ENCODE peak calls at places on chromosomes 16 and 17, in eight cellular contexts. F, E, V, D, S, J, G and K are unnamed samples.

GRCh38 chr16:84829168-84829965 is 9.6 kb downstream of the CRISPLD2 start:
- DNase-seq in J (peak; percentile 93), F (no peak), V (no peak), S (no peak), G (no peak), D (peak; percentile 84), E (no peak), K (no peak)

GRCh38 chr16:12339686-12340085 is 363.2 kb downstream of the SNX29 start:
- DNase-seq in V (no peak), G (no peak), F (no peak), J (no peak), S (no peak), E (no peak), D (peak; percentile 74), K (no peak)

GRCh38 chr17:77329741-77330531 is 189.2 kb downstream of the SEC14L1 start:
- DNase-seq in F (no peak), E (no peak), D (no peak), G (no peak), V (no peak), J (no peak), S (no peak), K (no peak)

GRCh38 chr17:78571329-78571728 is 5.9 kb downstream of the DNAH17 start:
- DNase-seq in E (no peak), G (no peak), V (no peak), D (no peak), F (no peak), J (no peak), S (no peak), K (no peak)

GRCh38 chr16:30142672-30143346 is 19.8 kb upstream of the MAPK3 start:
- DNase-seq in D (no peak), F (no peak), E (no peak), G (no peak), S (no peak), V (no peak), J (no peak), K (no peak)

GRCh38 chr16:88264641-88265285 is 118.0 kb upstream of the ZNF469 start:
- DNase-seq in G (peak; percentile 26), E (peak; percentile 87), F (peak; percentile 93), V (peak; percentile 79), D (peak; percentile 88), J (peak; percentile 94), S (peak; percentile 62), K (peak; percentile 87)

GRCh38 chr16:77169650-77170236 is 21.2 kb upstream of the MON1B start:
- DNase-seq in S (peak; percentile 77), V (peak; percentile 31), D (no peak), J (peak; percentile 47), F (no peak), G (peak; percentile 62), E (peak; percentile 41), K (no peak)

GRCh38 chr17:33667052-33667509 is 374.0 kb upstream of the ASIC2 start:
- DNase-seq in J (no peak), V (peak; percentile 9), S (no peak), F (no peak), E (no peak), D (no peak), G (no peak), K (no peak)

GRCh38 chr16:83589576-83589975 is 218.2 kb upstream of the HSBP1 start:
- DNase-seq in D (no peak), G (no peak), V (no peak), E (no peak), F (no peak), J (no peak), S (no peak), K (no peak)

GRCh38 chr17:56597495-56597990 is 4.0 kb downstream of the NOG start:
- DNase-seq in F (no peak), G (peak; percentile 34), J (no peak), D (no peak), S (peak; percentile 61), V (no peak), E (no peak), K (no peak)

GRCh38 chr17:29140631-29141483 is 39.3 kb downstream of the MYO18A start:
- DNase-seq in E (no peak), S (peak; percentile 75), G (peak; percentile 30), J (peak; percentile 49), V (no peak), F (no peak), D (no peak), K (no peak)

GRCh38 chr16:27723711-27724490 is 174.0 kb downstream of the KATNIP start:
- DNase-seq in E (no peak), G (no peak), D (no peak), V (no peak), F (no peak), S (no peak), J (no peak), K (no peak)

GRCh38 chr17:1532836-1533602 is 16.6 kb upstream of the INPP5K start:
- DNase-seq in E (no peak), S (peak; percentile 53), G (peak; percentile 43), F (no peak), D (no peak), J (peak; percentile 20), V (no peak), K (no peak)

GRCh38 chr16:48014349-48015135 is 141.3 kb downstream of the ABCC12 start:
- DNase-seq in J (no peak), F (no peak), G (no peak), E (no peak), V (peak; percentile 89), S (no peak), D (peak; percentile 34), K (no peak)

GRCh38 chr17:4006745-4007211 is 42.5 kb upstream of the ATP2A3 start:
- DNase-seq in S (no peak), E (no peak), D (no peak), G (no peak), V (no peak), J (no peak), F (no peak), K (no peak)

DNA sequence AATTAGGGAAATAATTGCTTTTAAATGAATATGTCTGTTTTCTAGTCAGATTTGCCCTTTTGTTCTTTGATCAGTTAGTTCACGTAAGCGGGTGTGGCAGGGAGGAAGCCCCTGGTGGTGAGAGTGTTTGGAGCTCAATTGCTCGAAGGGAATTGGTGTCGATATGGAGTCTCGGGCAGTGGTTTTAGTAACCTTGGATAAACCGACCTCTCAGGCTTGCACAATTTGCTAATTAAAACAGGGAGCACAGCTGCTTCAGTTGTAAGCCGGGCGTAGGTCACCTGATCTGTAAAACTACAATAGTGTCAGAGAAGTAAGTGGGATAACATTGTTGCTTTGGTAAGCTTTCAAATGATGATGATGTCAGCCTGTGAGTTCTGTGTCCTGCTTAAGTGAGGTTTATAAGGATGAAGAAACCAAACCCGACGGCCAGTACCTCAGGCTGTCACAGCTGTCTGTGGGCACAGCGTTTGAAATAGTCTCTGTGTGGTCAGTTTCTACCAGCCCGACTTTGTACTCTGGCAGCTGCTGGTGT is 2.9 kb downstream of the ZNF750 start:
- DNase-seq in E (no peak), J (peak; percentile 24), V (no peak), S (no peak), D (no peak), G (no peak), F (no peak), K (no peak)
- TF ChIP-seq CTCF in E (peak; percentile 26), J (no peak), V (no peak), S (peak; percentile 60), D (no peak), G (no peak), F (peak; percentile 36), K (peak; percentile 24)

GRCh38 chr17:57609125-57609877 is 135.8 kb downstream of the CCDC182 start:
- DNase-seq in F (no peak), E (no peak), V (no peak), S (no peak), J (no peak), D (no peak), G (no peak), K (no peak)
- TF ChIP-seq CTCF in F (no peak), E (no peak), V (no peak), S (no peak), J (no peak), D (no peak), G (no peak), K (no peak)

DNA sequence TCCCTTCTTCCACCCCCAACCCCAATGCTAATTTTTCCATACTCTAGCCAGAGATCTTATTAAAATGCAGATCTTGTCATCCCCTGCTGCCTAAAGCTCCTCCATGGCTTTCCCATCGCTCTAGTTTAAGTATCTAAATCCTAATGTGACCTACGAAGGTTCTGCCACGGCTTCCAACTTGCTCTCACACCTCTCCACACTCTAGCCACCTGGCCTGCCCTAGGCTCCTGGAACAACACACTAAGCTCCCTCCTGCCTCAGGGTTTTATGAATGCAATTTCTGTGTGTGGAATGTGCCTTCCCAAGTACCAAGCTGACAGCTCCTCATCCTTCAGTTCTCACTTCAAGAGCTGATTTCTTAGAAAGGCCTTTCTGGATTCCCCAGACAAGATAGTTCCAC is 16.6 kb downstream of the NXPH3 start:
- DNase-seq in G (no peak), S (no peak), J (no peak), V (no peak), F (no peak), E (no peak), D (no peak), K (no peak)
- TF ChIP-seq CTCF in G (no peak), S (no peak), J (no peak), V (no peak), F (no peak), E (no peak), D (no peak), K (no peak)

DNA sequence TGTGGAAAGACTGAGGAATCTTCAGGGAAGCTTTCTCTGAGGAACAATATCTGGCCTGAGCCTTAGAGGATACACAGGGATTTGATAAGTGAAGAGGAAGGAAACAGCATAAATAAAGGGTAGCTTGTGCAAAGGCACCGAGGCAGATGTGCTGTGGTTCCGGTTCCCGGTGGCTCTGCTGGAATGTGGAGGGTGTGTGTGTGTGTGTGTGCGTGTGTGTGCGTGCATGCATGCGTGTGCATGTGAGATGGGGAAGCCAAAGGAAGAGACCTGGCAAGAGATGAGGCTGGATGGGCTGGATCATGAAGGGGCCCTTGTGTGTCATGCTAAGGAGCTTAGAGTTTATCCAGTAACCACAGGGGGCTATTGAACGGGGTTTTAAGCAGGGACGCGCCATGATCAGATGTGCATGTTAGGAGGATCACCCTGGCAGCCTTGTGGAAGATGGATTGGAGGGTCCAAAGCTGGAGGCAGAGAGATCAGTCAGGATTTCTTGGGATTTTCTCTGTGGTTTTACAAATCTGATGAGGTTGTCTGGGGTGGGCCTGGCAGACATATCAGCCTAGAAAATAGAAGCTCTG is 8.3 kb downstream of the WSCD1 start:
- DNase-seq in G (no peak), S (no peak), J (no peak), V (no peak), F (no peak), E (no peak), D (no peak), K (no peak)
- TF ChIP-seq CTCF in G (no peak), S (no peak), J (no peak), V (no peak), F (no peak), E (no peak), D (no peak), K (no peak)